ENCODE peak calls at places on chromosomes 6 and 20, in seven cellular contexts. E is H9, F is neuronal stem cell, V is H1, I is IMR-90, Y is mesenchymal stem cell, C is trophoblast cell. X is an unnamed sample.

GRCh38 chr20:63288581-63289251 is 4.3 kb upstream of the COL20A1 start:
- DNase-seq in Y (no peak), I (no peak), C (no peak), F (no peak), V (no peak), E (no peak), X (no peak)

GRCh38 chr6:109094351-109095035 is at the start of gene SESN1:
- DNase-seq in F (peak; percentile 96), V (peak; percentile 56), I (peak; percentile 89), E (peak; percentile 91), C (peak; percentile 90), Y (peak; percentile 99), X (peak; percentile 98)

GRCh38 chr6:140980265-140980887 is 1152.3 kb upstream of the GJE1 start:
- DNase-seq in F (no peak), C (no peak), V (no peak), Y (peak; percentile 14), I (peak; percentile 15), E (no peak), X (peak; percentile 15)

GRCh38 chr6:134550604-134551003 is 232.7 kb upstream of the SGK1 start:
- DNase-seq in C (peak; percentile 50), Y (peak; percentile 70), V (no peak), I (peak; percentile 73), E (no peak), F (no peak), X (peak; percentile 90)

GRCh38 chr6:152401978-152402377 is 235.2 kb downstream of the SYNE1 start:
- DNase-seq in I (peak; percentile 13), F (no peak), E (no peak), Y (no peak), C (peak; percentile 55), V (no peak), X (no peak)

GRCh38 chr6:131602913-131603312 is 25.1 kb downstream of the MED23 start:
- DNase-seq in F (no peak), C (peak; percentile 46), I (peak; percentile 97), Y (peak; percentile 84), E (no peak), V (no peak), X (no peak)

GRCh38 chr6:9766240-9766915 is 648.5 kb downstream of the TFAP2A start:
- DNase-seq in F (no peak), V (no peak), C (no peak), E (no peak), I (peak; percentile 86), Y (peak; percentile 98), X (peak; percentile 53)

GRCh38 chr6:42841844-42842584 is 37.4 kb upstream of the RPL7L1 start:
- DNase-seq in Y (no peak), I (no peak), E (no peak), V (no peak), C (no peak), F (no peak), X (no peak)

GRCh38 chr20:15930324-15931305 is 642.6 kb downstream of the KIF16B start:
- DNase-seq in C (peak; percentile 89), E (no peak), V (no peak), I (peak; percentile 39), F (peak; percentile 26), Y (peak; percentile 25), X (peak; percentile 64)

GRCh38 chr6:443621-444175 is 52.1 kb downstream of the IRF4 start:
- DNase-seq in I (no peak), V (no peak), F (no peak), Y (no peak), C (no peak), E (no peak), X (no peak)

GRCh38 chr6:27503436-27504030 is 30.6 kb upstream of the ZNF184 start:
- DNase-seq in I (peak; percentile 78), C (peak; percentile 90), V (no peak), F (peak; percentile 80), Y (peak; percentile 83), E (peak; percentile 76), X (peak; percentile 83)

GRCh38 chr6:92777146-92777740 is 642.1 kb downstream of the EPHA7 start:
- DNase-seq in V (no peak), I (peak; percentile 42), F (peak; percentile 12), E (no peak), Y (peak; percentile 51), C (peak; percentile 34), X (peak; percentile 65)
- H3K18ac ChIP-seq in V (no peak overlapping the region), I (no peak overlapping the region), F (no peak overlapping the region), E (no peak overlapping the region), Y (no peak overlapping the region), C (no peak overlapping the region), X (no peak overlapping the region)

GRCh38 chr6:124699038-124699437 is 263.2 kb upstream of the RNF217 start:
- DNase-seq in Y (no peak), C (no peak), V (no peak), E (peak; percentile 32), F (no peak), I (no peak), X (peak; percentile 50)
- H2BK5ac ChIP-seq in Y (no peak overlapping the region), C (no peak overlapping the region), V (no peak overlapping the region), E (no peak overlapping the region), F (no peak overlapping the region), I (no peak overlapping the region), X (no peak overlapping the region)

DNA sequence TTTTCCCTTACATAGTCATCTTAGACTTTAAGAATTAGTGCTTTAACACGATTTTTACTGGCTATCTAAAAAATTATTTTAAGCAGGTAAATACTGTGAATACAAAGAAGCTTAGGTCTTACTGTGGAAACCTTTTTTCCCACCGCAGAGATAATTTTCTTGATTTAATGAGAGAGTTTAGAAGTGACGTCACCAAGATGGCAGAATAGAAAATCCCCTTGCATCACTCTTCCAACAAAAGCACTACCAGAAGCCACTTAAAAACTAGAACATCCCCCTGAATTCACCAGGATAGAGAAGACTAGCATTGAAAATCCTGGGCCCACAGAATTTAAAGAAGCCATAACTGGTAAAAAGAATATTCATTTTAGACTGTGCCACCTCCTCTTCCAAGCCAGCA is 375.4 kb upstream of the PTCHD4 start:
- DNase-seq in I (no peak), C (no peak), F (no peak), E (no peak), V (no peak), Y (no peak), X (no peak)
- H3K18ac ChIP-seq in I (no peak overlapping the region), C (no peak overlapping the region), F (no peak overlapping the region), E (no peak overlapping the region), V (no peak overlapping the region), Y (no peak overlapping the region), X (no peak overlapping the region)

DNA sequence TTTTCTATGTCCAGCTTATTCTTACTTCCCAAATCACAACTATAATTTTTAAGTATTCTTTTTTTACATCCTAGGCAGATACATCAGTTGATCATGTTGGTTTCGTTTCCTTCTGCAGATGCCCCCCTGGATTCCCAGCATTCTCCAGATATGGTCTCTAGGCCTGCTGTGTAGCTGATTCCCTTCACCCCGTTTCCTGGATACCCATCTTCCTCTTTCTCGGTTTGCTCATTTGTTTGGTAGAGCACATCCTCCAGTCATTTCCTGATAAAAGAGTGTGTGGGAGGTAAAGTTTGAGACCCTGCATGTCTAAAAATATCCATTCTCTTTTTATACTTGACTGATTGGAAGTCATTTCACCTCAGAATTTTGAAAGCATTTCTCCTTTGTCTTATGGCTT is 66.4 kb downstream of the ANKS1A start:
- DNase-seq in I (no peak), E (no peak), V (no peak), F (no peak), Y (no peak), C (no peak), X (no peak)
- H2BK5ac ChIP-seq in I (no peak overlapping the region), E (no peak overlapping the region), V (no peak overlapping the region), F (no peak overlapping the region), Y (no peak overlapping the region), C (no peak overlapping the region), X (no peak overlapping the region)

GRCh38 chr20:45405566-45406259 is 2.4 kb upstream of the DBNDD2 start:
- DNase-seq in V (no peak), F (peak; percentile 27), E (peak; percentile 40), C (no peak), I (no peak), Y (peak; percentile 14), X (peak; percentile 10)

GRCh38 chr20:45407783-45408645 is at the start of gene DBNDD2:
- DNase-seq in Y (no peak), I (no peak), E (no peak), F (no peak), C (peak; percentile 33), V (no peak), X (no peak)

GRCh38 chr20:45407067-45407745 is 883 bp upstream of the DBNDD2 start:
- DNase-seq in I (no peak), E (peak; percentile 52), F (peak; percentile 15), V (no peak), C (no peak), Y (peak; percentile 67), X (peak; percentile 63)

GRCh38 chr20:45404438-45404837 is 3.7 kb upstream of the DBNDD2 start:
- DNase-seq in E (no peak), I (no peak), C (no peak), F (no peak), Y (no peak), V (no peak), X (no peak)

DNA sequence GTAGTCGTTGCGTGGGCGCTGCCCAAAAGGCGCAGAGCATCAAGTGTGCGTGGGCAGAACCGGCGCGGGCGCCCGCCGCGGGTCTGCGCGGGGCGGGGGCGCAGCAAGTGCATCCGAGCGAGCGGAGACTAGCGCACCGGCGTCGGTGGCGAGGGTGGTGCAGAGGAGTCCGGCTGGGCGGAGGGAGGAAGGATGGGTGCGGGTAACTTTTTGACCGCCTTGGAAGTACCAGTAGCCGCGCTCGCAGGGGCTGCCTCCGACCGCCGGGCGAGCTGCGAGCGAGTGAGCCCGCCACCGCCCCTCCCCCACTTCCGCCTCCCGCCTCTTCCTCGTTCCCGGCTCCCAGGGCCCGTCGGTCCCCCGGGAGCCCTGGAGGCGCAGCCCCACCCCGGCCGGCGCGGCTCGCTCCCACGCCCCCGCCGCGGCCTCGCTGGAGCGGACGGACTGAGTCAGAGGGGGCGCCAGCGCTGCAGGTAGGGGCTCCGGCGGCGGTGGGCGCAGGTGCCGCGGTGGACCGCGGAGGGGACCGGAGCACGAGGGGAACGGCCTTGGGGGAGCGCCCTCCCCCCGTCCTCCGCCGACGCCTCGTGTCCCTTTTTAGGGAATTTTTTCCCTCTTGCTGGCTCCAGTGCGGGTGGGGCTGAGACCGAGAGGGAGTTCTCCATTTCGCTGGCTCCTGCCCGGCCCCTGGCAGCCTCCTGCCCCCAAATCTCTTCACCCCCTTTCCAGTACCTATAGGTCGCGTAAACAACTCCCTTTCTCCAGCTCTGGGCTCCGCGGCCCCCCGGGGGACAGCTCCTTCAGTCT is 1.6 kb upstream of the DBNDD2 start:
- DNase-seq in V (no peak), Y (peak; percentile 36), I (no peak), E (peak; percentile 71), F (peak; percentile 40), C (peak; percentile 22), X (peak; percentile 49)
- H3K18ac ChIP-seq in V (peak overlapping the region; percentile 96), Y (peak overlapping the region; percentile 87), I (no peak overlapping the region), E (peak overlapping the region; percentile 91), F (peak overlapping the region; percentile 97), C (peak overlapping the region; percentile 72), X (peak overlapping the region; percentile 81)